ENCODE peak calls at places on chromosome 20, in five cellular contexts. Z is CD8-positive, alpha-beta T cell; B is AG04450; T is mucosa of descending colon; P is fibroblast of lung. M is an unnamed sample.

GRCh38 chr20:52965380-52965779 is 6.8 kb upstream of the TSHZ2 start:
- DNase-seq in Z (no peak), B (no peak), T (no peak), P (no peak), M (no peak)

GRCh38 chr20:50017160-50017559 is 34.4 kb downstream of the SNAI1 start:
- DNase-seq in Z (no peak), B (no peak), P (no peak), T (no peak), M (no peak)

GRCh38 chr20:35478804-35479472 is 23.5 kb downstream of the CEP250 start:
- DNase-seq in T (no peak), B (no peak), P (no peak), Z (no peak), M (no peak)

GRCh38 chr20:49385471-49385870 is 97.0 kb downstream of the KCNB1 start:
- DNase-seq in B (no peak), P (peak; percentile 32), T (no peak), Z (no peak), M (no peak)

GRCh38 chr20:58709703-58710039 is 17.1 kb downstream of the NPEPL1 start:
- DNase-seq in Z (no peak), P (no peak), B (no peak), T (no peak), M (no peak)

GRCh38 chr20:3239026-3239866 is at the start of gene SLC4A11:
- DNase-seq in T (peak; percentile 83), P (peak; percentile 66), B (no peak), Z (no peak), M (no peak)

GRCh38 chr20:57398901-57399535 is 7.8 kb downstream of the RBM38 start:
- DNase-seq in P (no peak), B (no peak), Z (no peak), T (peak; percentile 39), M (no peak)

GRCh38 chr20:49751397-49751735 is 37.7 kb upstream of the B4GALT5 start:
- DNase-seq in P (no peak), Z (no peak), B (no peak), T (no peak), M (no peak)

GRCh38 chr20:3071610-3072529 is at the start of gene OXT:
- DNase-seq in P (no peak), T (peak; percentile 56), Z (peak; percentile 55), B (no peak), M (no peak)

GRCh38 chr20:2729791-2730190 is 37.2 kb downstream of the EBF4 start:
- DNase-seq in P (no peak), T (no peak), Z (no peak), B (no peak), M (peak; percentile 21)

GRCh38 chr20:63547484-63548480 is at the start of gene SRMS:
- DNase-seq in Z (no peak), B (no peak), P (no peak), T (no peak), M (no peak)

GRCh38 chr20:24753136-24753535 is 195.9 kb upstream of the CST7 start:
- DNase-seq in P (no peak), B (no peak), T (no peak), Z (no peak), M (no peak)

GRCh38 chr20:40258931-40259330 is 430.1 kb downstream of the MAFB start:
- DNase-seq in B (no peak), P (no peak), T (no peak), Z (no peak), M (no peak)

GRCh38 chr20:6756961-6757595 is 10.4 kb upstream of the BMP2 start:
- DNase-seq in B (no peak), P (no peak), T (no peak), Z (no peak), M (no peak)

GRCh38 chr20:24628985-24629384 is 159.6 kb downstream of the SYNDIG1 start:
- DNase-seq in T (no peak), P (no peak), Z (no peak), B (no peak), M (no peak)

GRCh38 chr20:54132612-54133433 is 41.0 kb downstream of the CYP24A1 start:
- DNase-seq in Z (no peak), T (no peak), P (peak; percentile 99), B (peak; percentile 94), M (peak; percentile 95)

GRCh38 chr20:63081351-63081750 is 74.6 kb upstream of the BHLHE23 start:
- DNase-seq in Z (no peak), T (no peak), B (no peak), P (no peak), M (no peak)

GRCh38 chr20:24779166-24779565 is 169.9 kb upstream of the CST7 start:
- DNase-seq in P (no peak), T (no peak), Z (no peak), B (no peak), M (no peak)

GRCh38 chr20:53582574-53583351 is 10.9 kb downstream of the ZNF217 start:
- DNase-seq in P (peak; percentile 95), B (peak; percentile 77), Z (no peak), T (no peak), M (peak; percentile 55)

GRCh38 chr20:36631651-36632050 is 14.3 kb downstream of the SLA2 start:
- DNase-seq in B (no peak), T (no peak), P (no peak), Z (no peak), M (no peak)

GRCh38 chr20:16518068-16518783 is 55.0 kb downstream of the KIF16B start:
- DNase-seq in P (peak; percentile 66), Z (no peak), T (peak; percentile 50), B (peak; percentile 7), M (no peak)

GRCh38 chr20:2330090-2330695 is 34.4 kb downstream of the TGM3 start:
- DNase-seq in Z (no peak), B (no peak), P (no peak), T (no peak), M (no peak)

GRCh38 chr20:32484221-32485125 is 100.7 kb downstream of the NOL4L start:
- DNase-seq in T (peak; percentile 80), Z (no peak), B (no peak), P (no peak), M (no peak)

GRCh38 chr20:19901226-19901625 is 115.9 kb upstream of the NAA20 start:
- DNase-seq in Z (no peak), P (peak; percentile 17), B (no peak), T (no peak), M (no peak)

GRCh38 chr20:14691994-14692393 is 354.6 kb upstream of the FLRT3 start:
- DNase-seq in B (no peak), P (no peak), Z (no peak), T (no peak), M (no peak)

GRCh38 chr20:57386762-57387161 is 4.4 kb upstream of the RBM38 start:
- DNase-seq in B (no peak), T (peak; percentile 26), Z (no peak), P (no peak), M (no peak)

GRCh38 chr20:17959257-17959627 is 9.4 kb downstream of the SNX5 start:
- DNase-seq in B (no peak), T (no peak), Z (no peak), P (no peak), M (no peak)
- H3K4me3 ChIP-seq in B (no peak overlapping the region), T (no peak overlapping the region), Z (no peak overlapping the region), P (no peak overlapping the region), M (no peak overlapping the region)

DNA sequence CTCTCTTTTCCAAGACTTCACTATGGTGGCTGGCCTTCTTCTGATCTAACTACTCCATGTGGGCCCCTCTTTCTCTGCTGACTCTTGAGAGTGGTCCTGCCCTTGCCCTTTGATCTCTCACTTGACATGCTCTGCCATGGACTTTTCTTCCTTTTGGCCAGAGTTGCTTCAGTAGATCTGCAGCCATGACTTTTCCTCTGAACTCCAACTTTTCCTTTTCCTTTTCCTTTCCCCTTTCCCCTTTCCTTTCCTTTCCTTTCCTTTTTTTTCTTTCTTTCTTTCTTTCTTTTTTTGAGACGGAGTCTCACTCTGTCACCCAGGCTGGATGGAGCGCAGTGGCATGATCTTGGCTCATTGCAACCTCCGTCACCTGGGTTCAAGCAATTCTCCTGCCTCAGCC is 88.5 kb downstream of the JAG1 start:
- DNase-seq in T (no peak), P (no peak), Z (no peak), B (no peak), M (no peak)
- TF ChIP-seq CTCF in T (no peak), P (no peak), Z (no peak), B (no peak), M (no peak)

GRCh38 chr20:44969320-44969879 is 3.1 kb downstream of the STK4 start:
- DNase-seq in P (no peak), B (no peak), T (no peak), Z (no peak), M (no peak)
- H3K4me3 ChIP-seq in P (no peak overlapping the region), B (no peak overlapping the region), T (no peak overlapping the region), Z (peak overlapping the region; percentile 97), M (no peak overlapping the region)

GRCh38 chr20:9884061-9884460 is 45.2 kb upstream of the PAK5 start:
- DNase-seq in P (no peak), Z (no peak), T (no peak), B (no peak), M (no peak)
- TF ChIP-seq CTCF in P (no peak), Z (no peak), T (no peak), B (no peak), M (no peak)

M was measured in AG04449.